ENCODE peak calls at places on chromosome 9, in four cellular contexts. J is spleen, F is IMR-90, O is HCT116. N is an unnamed sample.

GRCh38 chr9:125513634-125514413 is 193.2 kb downstream of the MAPKAP1 start:
- DNase-seq in J (no peak), F (peak), O (no peak), N (peak)

GRCh38 chr9:109206670-109207069 is 39.6 kb upstream of the FRRS1L start:
- DNase-seq in O (no peak), F (no peak), J (no peak), N (peak)

GRCh38 chr9:137055385-137056364 is 1.8 kb upstream of the ENTPD2 start:
- DNase-seq in J (no peak), O (no peak), F (peak), N (peak)

GRCh38 chr9:122370869-122371467 is at the start of gene PTGS1:
- DNase-seq in J (peak), O (no peak), F (peak), N (no peak)

GRCh38 chr9:114804504-114804903 is 1.3 kb downstream of the TNFSF15 start:
- DNase-seq in O (peak), F (peak), J (no peak), N (peak)

GRCh38 chr9:137297966-137298365 is 4.1 kb downstream of the NRARP start:
- DNase-seq in O (no peak), J (no peak), F (no peak), N (no peak)

GRCh38 chr9:111102793-111103474 is 64.7 kb upstream of the LPAR1 start:
- DNase-seq in J (no peak), F (peak), O (no peak), N (no peak)

GRCh38 chr9:94903961-94904421 is 177.5 kb downstream of the AOPEP start:
- DNase-seq in J (no peak), O (no peak), F (peak), N (no peak)

GRCh38 chr9:8106362-8106761 is 306.8 kb upstream of the DMAC1 start:
- DNase-seq in F (no peak), O (no peak), J (no peak), N (no peak)

DNA sequence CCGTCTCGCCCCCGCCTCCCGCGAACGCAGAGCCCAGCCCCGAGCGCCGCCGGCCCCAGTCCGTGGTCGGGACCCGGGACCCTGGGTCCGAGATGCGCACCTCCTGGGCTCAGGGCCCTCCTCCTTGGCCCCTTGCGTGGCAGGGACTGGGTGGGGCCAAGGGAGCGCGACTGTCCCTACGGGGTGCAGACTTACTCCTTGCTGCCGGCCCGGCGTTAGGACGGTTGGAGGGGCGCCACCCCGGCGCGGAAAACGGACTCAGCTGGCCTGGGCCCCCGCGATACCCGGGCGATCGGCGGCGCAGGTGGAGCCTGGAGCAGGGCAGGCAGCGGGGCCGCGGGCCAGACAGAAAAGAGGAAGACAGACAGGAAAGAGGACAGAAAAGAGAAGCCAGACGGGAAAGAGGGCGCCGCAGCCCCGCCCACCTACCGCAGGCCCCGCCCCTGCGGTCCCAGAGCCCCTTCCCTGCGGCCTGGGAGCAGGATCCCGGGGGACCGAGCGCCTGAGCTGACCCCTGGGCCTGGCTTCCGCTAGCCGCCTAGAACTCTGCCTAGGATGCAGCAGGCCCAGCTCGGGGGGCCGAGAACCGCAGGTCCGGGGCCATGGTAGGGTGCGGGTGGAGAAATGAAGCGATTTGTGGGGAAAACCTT is at the start of gene GBGT1:
- DNase-seq in J (peak), O (no peak), F (no peak), N (no peak)
- TF ChIP-seq POLR2A in J (no peak), O (no peak), F (no peak), N (peak)

GRCh38 chr9:93450817-93451761 is at the start of gene FAM120A:
- DNase-seq in J (peak), F (peak), O (peak), N (peak)

GRCh38 chr9:93456022-93456421 is 2.6 kb upstream of the FAM120AOS start:
- DNase-seq in F (peak), O (no peak), J (no peak), N (no peak)

GRCh38 chr9:93452710-93453046 is 703 bp downstream of the FAM120AOS start:
- DNase-seq in O (no peak), J (peak), F (no peak), N (no peak)

GRCh38 chr9:93453047-93453914 is at the start of gene FAM120AOS:
- DNase-seq in J (peak), F (peak), O (peak), N (peak)

DNA sequence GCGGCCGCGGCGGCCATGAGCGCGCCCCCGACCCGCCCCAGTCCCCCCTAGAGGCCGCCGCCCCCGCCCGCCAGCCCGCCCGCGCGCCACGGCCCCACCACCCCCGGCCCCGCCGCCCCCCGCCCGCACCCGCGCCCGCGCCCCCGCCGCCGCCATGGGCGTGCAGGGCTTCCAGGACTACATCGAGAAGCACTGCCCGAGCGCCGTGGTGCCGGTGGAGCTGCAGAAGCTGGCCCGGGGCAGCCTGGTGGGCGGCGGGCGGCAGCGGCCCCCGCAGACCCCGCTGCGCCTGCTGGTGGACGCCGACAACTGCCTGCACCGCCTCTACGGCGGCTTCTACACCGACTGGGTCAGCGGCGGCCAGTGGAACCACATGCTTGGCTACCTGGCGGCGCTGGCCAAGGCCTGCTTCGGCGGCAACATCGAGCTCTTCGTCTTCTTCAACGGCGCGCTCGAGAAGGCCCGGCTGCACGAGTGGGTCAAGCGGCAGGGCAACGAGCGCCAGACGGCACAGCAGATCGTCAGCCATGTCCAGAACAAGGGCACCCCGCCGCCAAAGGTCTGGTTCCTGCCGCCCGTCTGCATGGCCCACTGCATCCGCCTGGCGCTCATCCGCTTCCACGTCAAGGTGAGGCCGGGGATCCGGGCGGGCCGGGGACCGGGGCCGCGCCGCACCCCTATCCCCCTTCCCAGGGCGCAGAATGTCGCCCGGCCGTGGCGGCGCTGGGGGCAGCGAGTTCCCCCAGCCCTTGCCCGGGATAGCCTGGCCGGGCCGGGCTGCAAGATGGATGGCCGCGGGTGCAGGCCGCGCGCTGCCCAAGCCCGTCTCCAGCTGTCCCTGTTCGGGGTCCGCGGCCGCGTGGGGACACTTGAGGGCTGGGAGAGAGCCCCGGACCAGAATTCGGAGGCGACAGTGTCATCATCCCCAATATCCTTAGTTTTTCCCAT is 551 bp downstream of the FAM120A start:
- DNase-seq in J (peak), O (no peak), F (peak), N (peak)
- TF ChIP-seq POLR2A in J (no peak), O (no peak), F (no peak), N (no peak)

DNA sequence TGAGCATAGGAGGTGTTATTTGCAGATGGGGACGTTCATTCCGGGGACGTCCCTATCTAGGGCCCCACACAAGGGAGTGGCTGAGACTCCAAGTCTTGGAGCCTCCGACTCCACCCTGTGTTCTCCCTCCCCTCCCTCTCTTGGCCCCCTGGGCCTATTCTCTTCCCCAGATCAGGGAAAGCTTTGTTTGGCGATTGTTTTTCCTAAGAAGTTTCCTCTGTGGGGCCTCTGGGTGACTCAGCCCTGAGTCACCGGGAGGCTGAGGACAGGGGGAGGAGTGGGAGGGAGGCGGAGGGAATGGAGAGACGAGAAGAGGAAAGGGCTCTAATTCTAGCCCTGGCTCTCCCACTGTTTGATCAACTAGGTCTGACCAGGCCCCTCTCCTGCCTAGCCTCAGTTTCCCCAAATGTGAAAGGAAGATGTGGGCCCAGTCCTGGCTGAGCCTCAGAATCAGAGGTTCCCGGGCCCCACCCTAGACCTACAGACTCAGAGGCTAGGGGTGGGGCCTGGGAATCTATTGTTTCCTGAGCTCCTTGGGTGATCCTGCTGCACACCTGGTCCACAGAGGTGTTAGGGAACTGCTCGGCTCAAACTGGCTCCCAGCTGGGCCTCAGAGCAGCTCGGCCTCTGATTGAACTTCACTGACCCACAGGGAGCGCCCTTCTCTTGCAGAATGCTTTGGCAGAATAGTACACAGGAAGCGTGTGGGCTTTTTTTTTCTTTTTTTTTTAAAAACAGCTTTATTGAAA is 19.2 kb downstream of the GSN start:
- DNase-seq in F (peak), J (no peak), O (peak), N (peak)
- TF ChIP-seq POLR2A in F (no peak), J (no peak), O (peak), N (no peak)

GRCh38 chr9:126860077-126860756 is at the start of gene ZBTB34:
- DNase-seq in F (peak), O (peak), J (peak), N (peak)
- TF ChIP-seq POLR2A in F (peak), O (no peak), J (no peak), N (peak)

GRCh38 chr9:130713286-130713975 is 19.9 kb downstream of the EXOSC2 start:
- DNase-seq in O (no peak), J (no peak), F (peak), N (no peak)

GRCh38 chr9:130711469-130711868 is 17.9 kb downstream of the EXOSC2 start:
- DNase-seq in O (no peak), J (no peak), F (no peak), N (no peak)

GRCh38 chr9:130710822-130711352 is 17.3 kb downstream of the EXOSC2 start:
- DNase-seq in J (no peak), O (no peak), F (no peak), N (no peak)

GRCh38 chr9:130714586-130715110 is 21.1 kb downstream of the EXOSC2 start:
- DNase-seq in F (peak), J (no peak), O (no peak), N (no peak)

GRCh38 chr9:130712564-130713285 is 19.1 kb downstream of the EXOSC2 start:
- DNase-seq in J (peak), F (peak), O (peak), N (peak)
- TF ChIP-seq POLR2A in J (no peak), F (peak), O (no peak), N (peak)

GRCh38 chr9:36258170-36258988 is at the start of gene GNE:
- DNase-seq in J (peak), O (peak), F (peak), N (peak)
- TF ChIP-seq POLR2A in J (peak), O (peak), F (peak), N (peak)

GRCh38 chr9:13971415-13971814 is 342.5 kb downstream of the NFIB start:
- DNase-seq in O (no peak), J (no peak), F (no peak), N (no peak)
- TF ChIP-seq POLR2A in O (no peak), J (no peak), F (no peak), N (no peak)

DNA sequence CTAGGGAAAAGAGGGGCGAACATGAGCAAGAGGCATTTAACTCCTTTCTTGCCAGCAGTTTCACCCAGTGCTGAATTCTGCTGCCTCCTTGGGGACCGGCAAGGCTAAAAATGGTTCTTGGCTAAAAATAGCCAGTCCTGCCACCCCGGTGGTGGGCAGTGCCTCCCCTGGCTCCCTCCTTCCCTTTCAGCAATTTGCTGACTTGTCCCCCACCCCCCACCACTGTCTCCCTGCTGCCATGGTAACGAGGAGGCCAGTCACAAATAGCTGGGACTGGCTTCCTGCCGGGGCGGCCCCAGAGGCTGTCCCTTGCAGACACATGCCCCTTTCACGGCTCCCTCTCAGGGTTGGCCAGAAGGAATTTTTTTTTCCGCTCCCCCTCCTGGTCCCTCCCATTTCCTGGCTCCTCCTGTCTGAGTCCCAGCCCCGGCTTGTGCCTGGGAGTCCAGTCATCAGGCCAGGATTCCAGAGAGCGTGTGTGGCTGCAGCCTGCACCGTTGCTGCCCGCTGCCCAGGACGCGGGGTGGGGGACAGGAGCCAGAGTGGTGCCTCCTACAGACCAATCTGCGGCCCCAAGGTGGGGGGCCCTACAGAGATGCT is 130.3 kb downstream of the RGS3 start:
- DNase-seq in J (peak), O (peak), F (peak), N (peak)
- TF ChIP-seq POLR2A in J (peak), O (no peak), F (peak), N (peak)

GRCh38 chr9:133826289-133827085 is 88.3 kb upstream of the SARDH start:
- DNase-seq in O (no peak), F (peak), J (no peak), N (no peak)
- TF ChIP-seq POLR2A in O (no peak), F (no peak), J (no peak), N (no peak)